ENCODE peak calls at places on chromosomes 11 and 22, in four cellular contexts. Q, R, B and L are unnamed samples. For H3K4me1, the result is how much of the 10 kb centered on the place peaks cover.

GRCh38 chr22:47337161-47337621 is 574.7 kb downstream of the TBC1D22A start:
- DNase-seq in R (no peak), Q (no peak), B (no peak), L (no peak)

GRCh38 chr11:64765841-64766682 is 6.3 kb upstream of the PYGM start:
- DNase-seq in B (peak), Q (no peak), R (peak), L (peak)

GRCh38 chr22:27975381-27976013 is 56.4 kb upstream of the PITPNB start:
- DNase-seq in B (no peak), Q (no peak), R (no peak), L (no peak)

GRCh38 chr11:8807544-8808225 is 103.3 kb upstream of the AKIP1 start:
- DNase-seq in R (no peak), Q (no peak), B (peak), L (peak)

GRCh38 chr11:133955945-133956421 is 785 bp downstream of the IGSF9B start:
- DNase-seq in R (no peak), B (no peak), Q (no peak), L (no peak)

GRCh38 chr11:32113200-32113599 is 22.3 kb downstream of the RCN1 start:
- DNase-seq in R (no peak), B (no peak), Q (no peak), L (no peak)

GRCh38 chr11:75199412-75199955 is 41.1 kb upstream of the TPBGL start:
- DNase-seq in Q (no peak), R (no peak), B (no peak), L (peak)

GRCh38 chr11:100964400-100964799 is 165.2 kb downstream of the PGR start:
- DNase-seq in B (no peak), R (no peak), Q (no peak), L (no peak)

GRCh38 chr11:12808519-12808918 is 134.3 kb downstream of the TEAD1 start:
- DNase-seq in Q (no peak), R (no peak), B (no peak), L (no peak)

DNA sequence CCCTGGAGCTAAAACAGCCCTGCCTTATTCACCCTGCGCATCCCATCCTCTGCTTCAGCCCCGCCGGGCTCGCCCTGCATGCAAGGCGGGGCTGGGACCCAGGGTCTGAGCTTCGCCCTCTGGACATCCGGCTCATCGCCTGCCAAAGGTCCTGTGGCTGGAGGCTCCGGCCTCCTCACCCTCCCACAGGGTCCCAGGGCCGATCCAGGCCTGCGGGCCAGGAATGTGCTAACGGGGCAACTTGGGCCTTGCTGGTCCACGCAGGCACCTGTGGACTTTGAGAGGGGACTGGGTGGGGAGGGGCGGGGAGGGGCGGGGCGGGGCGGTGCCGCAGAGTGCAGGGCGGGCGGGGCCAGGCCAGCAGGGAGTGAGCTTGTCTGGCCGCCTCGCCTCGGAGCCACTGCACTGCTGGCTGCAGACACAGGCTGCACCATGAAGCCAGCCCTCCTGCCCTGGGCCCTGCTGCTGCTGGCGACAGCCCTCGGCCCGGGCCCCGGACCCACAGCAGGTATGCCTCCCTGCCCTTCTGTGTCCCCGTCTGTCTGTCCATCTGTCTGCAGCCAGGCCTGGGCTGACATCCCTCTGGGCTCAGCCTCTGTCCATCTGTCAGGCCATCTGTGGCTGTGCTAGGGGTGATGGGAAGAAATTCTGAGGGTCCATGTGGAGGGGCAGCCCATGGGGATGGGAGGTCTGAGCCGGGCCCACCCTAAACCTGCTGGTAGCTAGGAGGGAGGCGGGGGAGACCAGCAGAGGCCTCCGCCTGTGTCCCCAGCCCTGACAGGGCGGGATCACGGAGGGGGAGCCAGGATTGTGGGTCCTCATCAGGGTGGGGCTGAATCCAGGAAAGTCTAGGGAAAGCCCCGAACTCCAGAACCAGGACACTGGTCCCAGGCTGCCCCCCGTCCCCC is at the start of gene SUSD2:
- DNase-seq in Q (no peak), R (no peak), B (no peak), L (no peak)
- H3K4me3 ChIP-seq in Q (no peak), R (peak), B (peak), L (peak)

GRCh38 chr11:96318850-96319249 is 24.1 kb downstream of the MAML2 start:
- DNase-seq in R (no peak), Q (no peak), B (no peak), L (no peak)

GRCh38 chr11:96323643-96323985 is 19.4 kb downstream of the MAML2 start:
- DNase-seq in R (no peak), B (no peak), Q (no peak), L (no peak)

GRCh38 chr11:96322775-96323642 is 20.0 kb downstream of the MAML2 start:
- DNase-seq in B (no peak), Q (no peak), R (no peak), L (no peak)

GRCh38 chr11:96319901-96320656 is 22.9 kb downstream of the MAML2 start:
- DNase-seq in R (no peak), B (no peak), Q (no peak), L (no peak)

DNA sequence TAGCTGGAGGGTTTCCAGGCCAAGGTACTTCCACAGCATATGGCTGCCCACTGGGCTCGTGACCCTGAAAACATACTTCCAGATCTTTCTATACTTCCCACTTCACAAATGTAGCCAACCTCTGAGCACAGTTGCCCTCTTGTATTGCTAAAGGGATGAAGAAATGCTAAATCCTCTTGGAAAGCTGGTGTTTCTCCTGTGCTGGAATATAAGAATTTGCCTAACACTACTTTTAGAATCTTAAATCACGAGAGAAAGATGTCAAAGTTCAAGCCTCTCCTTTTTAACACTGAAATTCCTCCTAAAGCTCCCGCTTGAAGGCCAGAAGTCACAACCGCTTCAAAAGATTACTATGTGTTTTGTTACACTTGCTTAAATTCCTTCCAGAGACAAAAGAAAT is 21.9 kb downstream of the MAML2 start:
- DNase-seq in Q (no peak), B (no peak), R (no peak), L (no peak)
- H3K4me1 ChIP-seq in Q (under half), B (half or more), R (under half), L (under half)

DNA sequence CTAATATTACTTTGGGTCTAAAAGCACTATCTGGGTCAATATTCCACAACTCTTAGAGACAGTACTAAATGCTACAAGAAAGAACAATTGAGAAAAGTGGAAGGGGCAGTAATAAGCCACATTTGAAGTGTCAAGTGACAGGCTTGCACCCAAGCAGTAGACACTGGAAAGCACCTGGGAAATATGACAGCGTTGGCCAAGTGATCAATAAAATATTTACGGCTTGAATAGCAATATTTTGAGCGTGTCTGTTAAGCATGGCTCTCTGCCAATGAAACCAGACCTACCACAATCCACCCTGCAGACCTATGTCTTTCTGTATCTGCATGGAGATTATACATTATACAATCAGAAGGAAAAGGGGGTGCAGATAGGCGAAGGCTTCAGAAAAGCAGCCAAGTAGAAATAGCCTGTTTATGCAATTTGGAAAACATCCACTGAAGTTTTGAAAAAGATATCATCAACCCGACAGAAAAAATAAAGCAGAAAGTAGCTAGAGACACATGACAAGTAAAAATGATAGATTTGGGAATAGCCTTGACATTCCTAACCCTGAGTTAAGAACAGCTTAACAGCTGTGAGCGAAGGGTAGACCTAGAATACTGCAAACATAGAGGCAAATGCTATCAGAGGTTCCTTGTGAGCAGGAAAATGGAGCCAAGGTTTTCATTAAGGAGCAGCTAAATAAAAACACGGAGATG is 71.4 kb downstream of the ETS1 start:
- DNase-seq in B (no peak), Q (no peak), R (no peak), L (no peak)
- H3K4me3 ChIP-seq in B (peak), Q (no peak), R (no peak), L (no peak)

GRCh38 chr11:44622190-44622650 is 56.8 kb downstream of the CD82 start:
- DNase-seq in Q (no peak), B (no peak), R (peak), L (peak)
- H3K4me1 ChIP-seq in Q (under half), B (under half), R (under half), L (under half)

GRCh38 chr11:47917643-47918369 is 62.6 kb upstream of the PTPRJ start:
- DNase-seq in Q (peak), B (peak), R (peak), L (peak)
- H3K4me3 ChIP-seq in Q (no peak), B (peak), R (no peak), L (no peak)